ENCODE peak calls at places on chromosomes 3 and 15, in five cellular contexts. One of them, this sample, is unnamed. For H3K36me3, the result is how much of the 10 kb centered on the place peaks cover.

GRCh38 chr3:154559623-154560022 is 129.6 kb upstream of the GPR149 start:
- DNase-seq in cardiac muscle cell: no peak
- DNase-seq in breast epithelium: no peak
- DNase-seq in heart right ventricle: no peak
- DNase-seq in GM23248: no peak
- DNase-seq in this sample: no peak

GRCh38 chr3:41612853-41613252 is 349.1 kb downstream of the ULK4 start:
- DNase-seq in cardiac muscle cell: no peak
- DNase-seq in breast epithelium: no peak
- DNase-seq in heart right ventricle: no peak
- DNase-seq in GM23248: no peak
- DNase-seq in this sample: no peak

GRCh38 chr3:188884299-188885043 is 287.3 kb upstream of the TPRG1 start:
- DNase-seq in cardiac muscle cell: no peak
- DNase-seq in breast epithelium: no peak
- DNase-seq in heart right ventricle: no peak
- DNase-seq in GM23248: no peak
- DNase-seq in this sample: no peak

GRCh38 chr15:84878504-84878903 is 6.0 kb upstream of the SLC28A1 start:
- DNase-seq in cardiac muscle cell: peak
- DNase-seq in breast epithelium: peak
- DNase-seq in heart right ventricle: peak
- DNase-seq in GM23248: peak
- DNase-seq in this sample: peak

GRCh38 chr3:155869664-155870063 is 786 bp upstream of the GMPS start:
- DNase-seq in cardiac muscle cell: no peak
- DNase-seq in breast epithelium: no peak
- DNase-seq in heart right ventricle: no peak
- DNase-seq in GM23248: peak
- DNase-seq in this sample: no peak

GRCh38 chr3:113222412-113223086 is 11.2 kb downstream of the BOC start:
- DNase-seq in cardiac muscle cell: no peak
- DNase-seq in breast epithelium: no peak
- DNase-seq in heart right ventricle: no peak
- DNase-seq in GM23248: peak
- DNase-seq in this sample: no peak

GRCh38 chr3:144033235-144033579 is 61.6 kb downstream of the DIPK2A start:
- DNase-seq in cardiac muscle cell: no peak
- DNase-seq in breast epithelium: no peak
- DNase-seq in heart right ventricle: no peak
- DNase-seq in GM23248: no peak
- DNase-seq in this sample: no peak

GRCh38 chr3:20141841-20142240 is 44.2 kb downstream of the SGO1 start:
- DNase-seq in cardiac muscle cell: peak
- DNase-seq in breast epithelium: no peak
- DNase-seq in heart right ventricle: peak
- DNase-seq in GM23248: peak
- DNase-seq in this sample: peak

GRCh38 chr15:25060996-25061620 is 106.3 kb downstream of the SNRPN start:
- DNase-seq in cardiac muscle cell: no peak
- DNase-seq in breast epithelium: peak
- DNase-seq in heart right ventricle: no peak
- DNase-seq in GM23248: no peak
- DNase-seq in this sample: no peak

GRCh38 chr3:177193706-177194268 is 3.5 kb downstream of the TBL1XR1 start:
- DNase-seq in cardiac muscle cell: no peak
- DNase-seq in breast epithelium: no peak
- DNase-seq in heart right ventricle: no peak
- DNase-seq in GM23248: no peak
- DNase-seq in this sample: no peak

GRCh38 chr3:157174616-157175498 is 14.9 kb upstream of the CCNL1 start:
- DNase-seq in cardiac muscle cell: peak
- DNase-seq in breast epithelium: peak
- DNase-seq in heart right ventricle: peak
- DNase-seq in GM23248: peak
- DNase-seq in this sample: peak

GRCh38 chr15:25345943-25346342 is 92.9 kb downstream of the UBE3A start:
- DNase-seq in cardiac muscle cell: peak
- DNase-seq in breast epithelium: no peak
- DNase-seq in heart right ventricle: peak
- DNase-seq in GM23248: peak
- DNase-seq in this sample: peak

GRCh38 chr3:190188197-190188596 is 67.5 kb upstream of the P3H2 start:
- DNase-seq in cardiac muscle cell: no peak
- DNase-seq in breast epithelium: no peak
- DNase-seq in heart right ventricle: no peak
- DNase-seq in GM23248: no peak
- DNase-seq in this sample: no peak

GRCh38 chr3:194139085-194139976 is 3.4 kb downstream of the HES1 start:
- DNase-seq in cardiac muscle cell: peak
- DNase-seq in breast epithelium: no peak
- DNase-seq in heart right ventricle: peak
- DNase-seq in GM23248: peak
- DNase-seq in this sample: peak

GRCh38 chr3:188578579-188579363 is 424.8 kb downstream of the LPP start:
- DNase-seq in cardiac muscle cell: peak
- DNase-seq in breast epithelium: no peak
- DNase-seq in heart right ventricle: peak
- DNase-seq in GM23248: peak
- DNase-seq in this sample: no peak

GRCh38 chr3:137771401-137772230 is 7.5 kb downstream of the SOX14 start:
- DNase-seq in cardiac muscle cell: no peak
- DNase-seq in breast epithelium: no peak
- DNase-seq in heart right ventricle: no peak
- DNase-seq in GM23248: no peak
- DNase-seq in this sample: no peak

GRCh38 chr15:39075311-39075710 is 505.6 kb upstream of the THBS1 start:
- DNase-seq in cardiac muscle cell: no peak
- DNase-seq in breast epithelium: no peak
- DNase-seq in heart right ventricle: no peak
- DNase-seq in GM23248: peak
- DNase-seq in this sample: no peak

GRCh38 chr15:32844118-32844711 is 126.4 kb downstream of the GREM1 start:
- DNase-seq in cardiac muscle cell: peak
- DNase-seq in breast epithelium: no peak
- DNase-seq in heart right ventricle: no peak
- DNase-seq in GM23248: peak
- DNase-seq in this sample: peak

GRCh38 chr15:78065284-78065872 is 12.1 kb downstream of the TBC1D2B start:
- DNase-seq in cardiac muscle cell: no peak
- DNase-seq in breast epithelium: no peak
- DNase-seq in heart right ventricle: peak
- DNase-seq in GM23248: peak
- DNase-seq in this sample: no peak

GRCh38 chr15:28456476-28457395 is 76.0 kb downstream of the GOLGA8G start:
- DNase-seq in cardiac muscle cell: no peak
- DNase-seq in breast epithelium: peak
- DNase-seq in heart right ventricle: no peak
- DNase-seq in GM23248: no peak
- DNase-seq in this sample: peak

GRCh38 chr15:46548989-46549388 is 914.2 kb downstream of the SQOR start:
- DNase-seq in cardiac muscle cell: no peak
- DNase-seq in breast epithelium: no peak
- DNase-seq in heart right ventricle: no peak
- DNase-seq in GM23248: no peak
- DNase-seq in this sample: no peak

GRCh38 chr3:29267231-29267630 is 13.6 kb upstream of the RBMS3 start:
- DNase-seq in cardiac muscle cell: no peak
- DNase-seq in breast epithelium: no peak
- DNase-seq in heart right ventricle: no peak
- DNase-seq in GM23248: no peak
- DNase-seq in this sample: peak

GRCh38 chr3:181265750-181266333 is 276.3 kb upstream of the DNAJC19 start:
- DNase-seq in cardiac muscle cell: no peak
- DNase-seq in breast epithelium: no peak
- DNase-seq in heart right ventricle: no peak
- DNase-seq in GM23248: peak
- DNase-seq in this sample: no peak

DNA sequence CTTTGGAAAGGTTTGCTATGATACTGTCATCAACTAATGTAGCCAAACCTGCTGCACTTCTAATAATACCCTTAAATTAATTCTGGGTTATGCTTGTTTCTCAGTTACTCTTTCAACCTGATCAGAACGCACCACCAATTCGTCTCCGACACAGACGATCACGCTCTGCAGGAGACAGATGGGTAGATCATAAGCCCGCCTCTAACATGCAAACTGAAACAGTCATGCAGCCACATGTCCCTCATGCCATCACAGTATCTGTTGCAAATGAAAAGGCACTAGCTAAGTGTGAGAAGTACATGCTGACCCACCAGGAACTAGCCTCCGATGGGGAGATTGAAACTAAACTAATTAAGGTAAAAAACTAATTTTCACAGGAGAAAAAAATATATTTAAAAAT is 7.9 kb upstream of the RPLP1 start:
- DNase-seq in cardiac muscle cell: no peak
- DNase-seq in breast epithelium: no peak
- DNase-seq in heart right ventricle: no peak
- DNase-seq in GM23248: no peak
- DNase-seq in this sample: no peak
- H3K36me3 ChIP-seq in cardiac muscle cell: under half
- H3K36me3 ChIP-seq in breast epithelium: under half
- H3K36me3 ChIP-seq in heart right ventricle: under half
- H3K36me3 ChIP-seq in GM23248: under half
- H3K36me3 ChIP-seq in this sample: half or more

GRCh38 chr3:128917291-128917690 is 37.9 kb downstream of the ACAD9 start:
- DNase-seq in cardiac muscle cell: no peak
- DNase-seq in breast epithelium: no peak
- DNase-seq in heart right ventricle: no peak
- DNase-seq in GM23248: no peak
- DNase-seq in this sample: no peak

GRCh38 chr3:128919988-128920387 is 40.6 kb downstream of the ACAD9 start:
- DNase-seq in cardiac muscle cell: no peak
- DNase-seq in breast epithelium: no peak
- DNase-seq in heart right ventricle: no peak
- DNase-seq in GM23248: no peak
- DNase-seq in this sample: no peak

GRCh38 chr3:128910006-128910405 is 30.6 kb downstream of the ACAD9 start:
- DNase-seq in cardiac muscle cell: no peak
- DNase-seq in breast epithelium: no peak
- DNase-seq in heart right ventricle: no peak
- DNase-seq in GM23248: no peak
- DNase-seq in this sample: no peak

GRCh38 chr3:128911911-128912310 is 32.5 kb downstream of the ACAD9 start:
- DNase-seq in cardiac muscle cell: no peak
- DNase-seq in breast epithelium: no peak
- DNase-seq in heart right ventricle: peak
- DNase-seq in GM23248: no peak
- DNase-seq in this sample: no peak

DNA sequence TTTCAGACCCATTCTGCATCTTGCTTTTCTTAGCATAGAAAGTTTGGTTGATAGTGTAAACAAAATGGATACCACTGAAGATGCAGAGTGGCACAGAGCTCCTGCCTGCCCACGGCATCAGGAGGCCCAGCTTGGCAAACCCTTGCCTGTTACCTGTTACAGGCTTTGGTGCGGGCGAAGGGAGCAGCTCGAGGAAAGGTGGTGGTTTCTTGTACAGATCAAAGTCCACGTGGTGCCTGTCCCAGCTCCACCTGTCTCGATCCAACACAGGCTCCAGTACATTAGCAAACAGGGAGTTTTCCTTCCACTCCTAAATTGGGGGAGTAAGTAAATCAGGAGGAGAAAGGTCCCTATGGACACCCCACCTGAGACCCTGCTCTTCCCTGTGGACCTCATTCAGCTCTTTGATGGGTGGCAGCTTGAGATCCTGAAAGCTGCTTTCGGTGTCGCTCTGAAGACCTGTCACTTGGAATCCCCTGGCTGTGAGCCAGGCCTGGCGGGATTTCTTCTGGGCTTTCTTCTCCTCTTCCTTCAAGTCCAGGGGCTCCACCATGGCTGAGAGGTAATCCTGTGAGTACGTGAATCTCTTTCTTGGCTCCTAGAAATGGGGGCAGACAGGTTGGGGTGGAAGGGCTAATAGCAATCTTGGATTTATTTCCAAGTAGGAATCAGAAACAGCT is 35.7 kb downstream of the ACAD9 start:
- DNase-seq in cardiac muscle cell: no peak
- DNase-seq in breast epithelium: no peak
- DNase-seq in heart right ventricle: no peak
- DNase-seq in GM23248: no peak
- DNase-seq in this sample: no peak
- H3K36me3 ChIP-seq in cardiac muscle cell: under half
- H3K36me3 ChIP-seq in breast epithelium: under half
- H3K36me3 ChIP-seq in heart right ventricle: under half
- H3K36me3 ChIP-seq in GM23248: under half
- H3K36me3 ChIP-seq in this sample: half or more

DNA sequence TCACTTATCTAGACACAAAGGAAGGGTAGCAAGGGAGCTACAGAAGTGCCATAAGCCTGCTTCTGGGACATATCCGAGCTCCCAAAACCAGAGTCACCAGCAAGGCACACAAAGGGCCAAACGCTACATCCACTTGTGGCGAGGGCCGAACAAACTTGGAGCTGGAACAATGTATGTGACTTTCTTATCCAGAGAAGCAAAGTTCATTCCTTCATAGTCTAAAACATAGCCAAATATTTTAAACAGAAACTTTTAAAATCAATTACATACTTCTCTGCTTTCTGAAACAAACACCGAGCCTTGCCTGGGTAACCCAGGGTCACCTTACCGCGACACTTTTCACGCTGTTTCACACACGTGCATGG is 15.9 kb downstream of the ZXDC start:
- DNase-seq in cardiac muscle cell: no peak
- DNase-seq in breast epithelium: no peak
- DNase-seq in heart right ventricle: no peak
- DNase-seq in GM23248: no peak
- DNase-seq in this sample: no peak
- H3K36me3 ChIP-seq in cardiac muscle cell: half or more
- H3K36me3 ChIP-seq in breast epithelium: under half
- H3K36me3 ChIP-seq in heart right ventricle: under half
- H3K36me3 ChIP-seq in GM23248: under half
- H3K36me3 ChIP-seq in this sample: half or more

GRCh38 chr15:69164807-69165636 is 4.6 kb downstream of the GLCE start:
- DNase-seq in cardiac muscle cell: no peak
- DNase-seq in breast epithelium: no peak
- DNase-seq in heart right ventricle: no peak
- DNase-seq in GM23248: peak
- DNase-seq in this sample: peak
- H3K36me3 ChIP-seq in cardiac muscle cell: under half
- H3K36me3 ChIP-seq in breast epithelium: under half
- H3K36me3 ChIP-seq in heart right ventricle: under half
- H3K36me3 ChIP-seq in GM23248: under half
- H3K36me3 ChIP-seq in this sample: under half

GRCh38 chr15:51044037-51044712 is 50.5 kb downstream of the TNFAIP8L3 start:
- DNase-seq in cardiac muscle cell: no peak
- DNase-seq in breast epithelium: no peak
- DNase-seq in heart right ventricle: no peak
- DNase-seq in GM23248: no peak
- DNase-seq in this sample: no peak

GRCh38 chr15:51038258-51039042 is 56.3 kb downstream of the TNFAIP8L3 start:
- DNase-seq in cardiac muscle cell: no peak
- DNase-seq in breast epithelium: no peak
- DNase-seq in heart right ventricle: no peak
- DNase-seq in GM23248: no peak
- DNase-seq in this sample: no peak
- H3K36me3 ChIP-seq in cardiac muscle cell: under half
- H3K36me3 ChIP-seq in breast epithelium: under half
- H3K36me3 ChIP-seq in heart right ventricle: under half
- H3K36me3 ChIP-seq in GM23248: under half
- H3K36me3 ChIP-seq in this sample: under half

GRCh38 chr15:42721016-42721415 is 15.9 kb downstream of the CDAN1 start:
- DNase-seq in cardiac muscle cell: no peak
- DNase-seq in breast epithelium: no peak
- DNase-seq in heart right ventricle: no peak
- DNase-seq in GM23248: no peak
- DNase-seq in this sample: no peak
- H3K36me3 ChIP-seq in cardiac muscle cell: under half
- H3K36me3 ChIP-seq in breast epithelium: under half
- H3K36me3 ChIP-seq in heart right ventricle: under half
- H3K36me3 ChIP-seq in GM23248: under half
- H3K36me3 ChIP-seq in this sample: half or more